ENCODE peak calls at places on chromosomes 4 and X, in nine cellular contexts. Z is epithelial cell of esophagus, M is fibroblast of lung, H is BJ, X is IMR-90, V is cardiac fibroblast, B is PC-9, T is NB4, K is fibroblast of pulmonary artery. J is an unnamed sample.

GRCh38 chr4:121138014-121138413 is 26.1 kb downstream of the TNIP3 start:
- DNase-seq in Z (no peak), M (no peak), H (no peak), X (no peak), V (no peak), B (no peak), T (no peak), K (no peak), J (no peak)

GRCh38 chr4:153472122-153473037 is 6.2 kb downstream of the TMEM131L start:
- DNase-seq in Z (no peak), M (no peak), H (no peak), X (no peak), V (no peak), B (no peak), T (peak; percentile 46), K (no peak), J (no peak)

GRCh38 chrX:109635151-109635550 is 10.2 kb upstream of the KCNE5 start:
- DNase-seq in Z (peak; percentile 24), M (peak; percentile 14), H (no peak), X (peak; percentile 5), V (peak; percentile 33), B (peak; percentile 4), T (peak; percentile 50), K (peak; percentile 34), J (peak; percentile 6)

GRCh38 chrX:46844913-46845312 is 8.1 kb downstream of the RP2 start:
- DNase-seq in Z (no peak), M (no peak), H (no peak), X (no peak), V (no peak), B (no peak), T (no peak), K (no peak), J (no peak)

GRCh38 chr4:163164591-163164990 is 2.1 kb downstream of the NAF1 start:
- DNase-seq in Z (peak; percentile 85), M (no peak), H (no peak), X (no peak), V (no peak), B (no peak), T (peak; percentile 61), K (no peak), J (no peak)

GRCh38 chr4:153577053-153577452 is 107.0 kb upstream of the TLR2 start:
- DNase-seq in Z (no peak), M (no peak), H (no peak), X (no peak), V (no peak), B (no peak), T (no peak), K (no peak), J (no peak)

GRCh38 chr4:81227968-81228367 is 12.9 kb upstream of the PRKG2 start:
- DNase-seq in Z (no peak), M (no peak), H (no peak), X (no peak), V (no peak), B (no peak), T (no peak), K (no peak), J (no peak)

GRCh38 chr4:146132445-146132844 is 43.1 kb upstream of the LSM6 start:
- DNase-seq in Z (peak; percentile 77), M (no peak), H (no peak), X (no peak), V (peak; percentile 33), B (no peak), T (no peak), K (no peak), J (no peak)

GRCh38 chrX:102339312-102340298 is 92.6 kb downstream of the NXF2 start:
- DNase-seq in Z (no peak), M (no peak), H (no peak), X (no peak), V (no peak), B (no peak), T (peak; percentile 1), K (no peak), J (no peak)

DNA sequence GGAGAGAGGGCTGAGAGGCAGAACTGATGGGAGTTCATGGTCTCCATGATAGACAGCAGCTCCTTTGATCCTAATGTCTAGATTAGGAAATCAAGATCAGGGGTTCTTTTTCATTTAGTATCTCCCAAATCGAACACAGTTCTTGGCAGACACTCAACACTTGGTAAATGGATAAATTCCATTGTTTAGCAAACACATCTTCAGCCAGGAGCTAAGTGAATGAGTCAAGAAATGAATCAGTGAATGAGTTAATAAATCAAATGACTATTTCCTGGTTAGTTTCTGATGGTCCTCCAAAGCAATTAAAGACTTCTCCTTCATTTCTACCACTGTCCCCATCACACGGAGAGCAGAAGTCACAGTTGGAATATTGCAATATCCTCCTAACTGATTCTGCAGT is 120.0 kb upstream of the SHISA3 start:
- DNase-seq in Z (peak; percentile 17), M (peak; percentile 8), H (no peak), X (no peak), V (no peak), B (no peak), T (no peak), K (no peak), J (no peak)
- H3K4me3 ChIP-seq in Z (no peak overlapping the region), M (no peak overlapping the region), H (no peak overlapping the region), X (no peak overlapping the region), V (no peak overlapping the region), B (no peak overlapping the region), T (no peak overlapping the region), K (no peak overlapping the region), J (no peak overlapping the region)

GRCh38 chr4:55446578-55446922 is 50.8 kb downstream of the TMEM165 start:
- DNase-seq in Z (no peak), M (no peak), H (no peak), X (peak; percentile 47), V (peak; percentile 34), B (no peak), T (no peak), K (no peak), J (no peak)

GRCh38 chr4:55447108-55447708 is 51.5 kb downstream of the TMEM165 start:
- DNase-seq in Z (no peak), M (no peak), H (no peak), X (no peak), V (no peak), B (no peak), T (peak; percentile 46), K (no peak), J (no peak)

GRCh38 chr4:55442541-55442940 is 46.8 kb downstream of the TMEM165 start:
- DNase-seq in Z (no peak), M (no peak), H (no peak), X (no peak), V (no peak), B (no peak), T (no peak), K (no peak), J (no peak)

GRCh38 chr4:55445921-55446577 is 50.3 kb downstream of the TMEM165 start:
- DNase-seq in Z (peak; percentile 56), M (peak; percentile 65), H (peak; percentile 53), X (peak; percentile 89), V (peak; percentile 88), B (no peak), T (no peak), K (peak; percentile 52), J (peak; percentile 20)

DNA sequence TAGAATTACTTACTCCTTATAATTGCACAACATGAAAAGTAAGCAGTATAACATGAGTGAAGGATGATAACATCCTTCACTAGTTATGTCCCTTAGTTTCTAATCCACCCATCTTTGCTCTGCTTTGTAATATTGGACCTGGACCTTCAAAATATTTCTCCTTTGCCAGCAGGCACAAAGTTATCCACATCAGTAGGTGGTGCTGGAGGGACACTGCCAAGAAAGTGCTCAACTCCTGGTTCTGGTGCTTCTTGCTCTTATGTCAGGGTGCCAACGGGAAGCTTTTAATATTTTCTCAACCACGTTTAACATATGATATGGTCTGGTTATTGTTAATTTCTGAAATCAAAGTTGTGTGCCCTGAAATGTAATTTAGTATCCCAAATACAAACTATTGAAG is 49.1 kb downstream of the TMEM165 start:
- DNase-seq in Z (peak; percentile 37), M (peak; percentile 61), H (no peak), X (peak; percentile 51), V (peak; percentile 55), B (no peak), T (peak; percentile 31), K (peak; percentile 53), J (peak; percentile 58)
- TF ChIP-seq CTCF in Z (peak; percentile 56), M (peak; percentile 39), H (peak; percentile 49), X (peak; percentile 55), V (peak; percentile 31), B (no peak), T (no peak), K (peak; percentile 44), J (peak; percentile 66)

GRCh38 chr4:104425948-104426347 is 68.7 kb downstream of the CXXC4 start:
- DNase-seq in Z (no peak), M (no peak), H (no peak), X (no peak), V (no peak), B (no peak), T (no peak), K (no peak), J (no peak)

GRCh38 chr4:104420766-104421165 is 73.9 kb downstream of the CXXC4 start:
- DNase-seq in Z (no peak), M (peak; percentile 24), H (no peak), X (no peak), V (no peak), B (no peak), T (no peak), K (no peak), J (no peak)

GRCh38 chr4:104421576-104421975 is 73.1 kb downstream of the CXXC4 start:
- DNase-seq in Z (no peak), M (no peak), H (no peak), X (no peak), V (no peak), B (no peak), T (no peak), K (no peak), J (no peak)

GRCh38 chr4:104425003-104425402 is 69.7 kb downstream of the CXXC4 start:
- DNase-seq in Z (no peak), M (no peak), H (no peak), X (no peak), V (no peak), B (no peak), T (no peak), K (no peak), J (no peak)

DNA sequence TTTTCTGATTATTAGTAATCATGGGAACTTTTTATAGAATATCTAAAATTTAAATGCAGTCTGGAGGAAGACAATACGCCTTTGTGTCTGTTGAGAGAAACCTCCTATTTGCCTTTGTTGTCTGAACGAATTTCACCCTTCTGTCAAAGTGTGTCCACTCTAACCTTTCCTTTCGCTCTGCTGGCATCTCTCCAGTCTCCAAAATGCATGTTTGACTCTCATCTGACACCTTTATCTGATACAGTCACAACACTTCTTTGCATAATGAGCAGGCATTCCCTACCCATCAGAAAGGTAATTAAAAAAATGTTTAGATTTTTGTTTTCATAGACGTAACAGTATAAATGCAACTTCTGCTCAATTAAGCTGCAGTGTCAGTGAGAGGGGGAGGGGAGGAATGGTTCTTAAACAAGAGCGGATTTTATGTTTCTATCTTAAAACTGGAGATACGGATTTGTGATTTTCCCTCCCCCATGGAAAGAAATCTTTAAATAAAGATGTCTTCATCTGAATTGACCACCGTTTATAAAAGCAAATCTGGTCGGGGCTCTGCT is 70.2 kb downstream of the CXXC4 start:
- DNase-seq in Z (no peak), M (peak; percentile 6), H (no peak), X (no peak), V (no peak), B (no peak), T (no peak), K (no peak), J (no peak)
- H3K4me3 ChIP-seq in Z (peak overlapping the region; percentile 30), M (peak overlapping the region; percentile 32), H (no peak overlapping the region), X (no peak overlapping the region), V (no peak overlapping the region), B (no peak overlapping the region), T (no peak overlapping the region), K (peak overlapping the region; percentile 36), J (peak overlapping the region; percentile 47)

DNA sequence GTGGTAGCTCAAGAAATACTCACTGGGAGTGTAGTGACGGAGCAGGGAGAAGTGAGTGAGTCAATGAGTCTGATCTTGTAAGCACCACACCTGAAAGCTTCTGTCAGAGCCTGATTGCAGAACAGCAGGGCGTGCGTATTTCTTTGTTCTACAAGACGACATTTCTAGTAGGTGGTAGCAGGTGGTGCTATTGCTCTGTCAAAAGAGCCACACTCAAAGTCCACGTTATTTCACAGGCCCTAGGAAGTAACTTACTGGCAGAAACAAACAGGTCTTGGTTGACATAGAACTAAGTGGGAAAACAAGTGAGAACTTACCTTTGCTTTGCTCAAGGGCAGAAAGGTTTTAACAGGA is 46.4 kb upstream of the SPRY1 start:
- DNase-seq in Z (peak; percentile 97), M (no peak), H (no peak), X (no peak), V (peak; percentile 32), B (no peak), T (peak; percentile 56), K (peak; percentile 51), J (no peak)
- TF ChIP-seq CTCF in Z (peak; percentile 61), M (no peak), H (no peak), X (no peak), V (no peak), B (peak; percentile 44), T (no peak), K (no peak), J (no peak)

J was measured in brain microvascular endothelial cell.